ENCODE peak calls at places on chromosomes 3 and 15, in six cellular contexts. One of them, this sample, is unnamed.

GRCh38 chr3:66604476-66604875 is 103.7 kb upstream of the LRIG1 start:
- DNase-seq in NCI-H1092: no peak
- DNase-seq in HFFc6: no peak
- DNase-seq in hippocampal formation: no peak
- DNase-seq in Calu3: no peak
- DNase-seq in CD8-positive, alpha-beta memory T cell: no peak
- DNase-seq in this sample: no peak

GRCh38 chr3:123448503-123449091 is at the start of gene ADCY5:
- DNase-seq in hippocampal formation: no peak
- DNase-seq in Calu3: peak; percentile 19
- DNase-seq in NCI-H1092: no peak
- DNase-seq in CD8-positive, alpha-beta memory T cell: peak; percentile 11
- DNase-seq in HFFc6: no peak
- DNase-seq in this sample: no peak

GRCh38 chr15:89633585-89633984 is 21.7 kb downstream of the KIF7 start:
- DNase-seq in Calu3: no peak
- DNase-seq in CD8-positive, alpha-beta memory T cell: no peak
- DNase-seq in hippocampal formation: no peak
- DNase-seq in HFFc6: no peak
- DNase-seq in NCI-H1092: no peak
- DNase-seq in this sample: no peak

GRCh38 chr3:128849776-128850542 is 29.5 kb upstream of the ACAD9 start:
- DNase-seq in hippocampal formation: no peak
- DNase-seq in CD8-positive, alpha-beta memory T cell: no peak
- DNase-seq in HFFc6: peak; percentile 26
- DNase-seq in NCI-H1092: no peak
- DNase-seq in Calu3: no peak
- DNase-seq in this sample: no peak

GRCh38 chr3:111892070-111892469 is 33.0 kb downstream of the PHLDB2 start:
- DNase-seq in hippocampal formation: no peak
- DNase-seq in HFFc6: no peak
- DNase-seq in Calu3: no peak
- DNase-seq in CD8-positive, alpha-beta memory T cell: no peak
- DNase-seq in NCI-H1092: no peak
- DNase-seq in this sample: no peak

GRCh38 chr15:98609144-98609852 is 39.0 kb upstream of the IGF1R start:
- DNase-seq in NCI-H1092: no peak
- DNase-seq in Calu3: peak; percentile 66
- DNase-seq in CD8-positive, alpha-beta memory T cell: no peak
- DNase-seq in HFFc6: peak; percentile 55
- DNase-seq in hippocampal formation: no peak
- DNase-seq in this sample: peak; percentile 43

GRCh38 chr3:128524374-128525299 is 31.6 kb upstream of the GATA2 start:
- DNase-seq in NCI-H1092: no peak
- DNase-seq in Calu3: no peak
- DNase-seq in HFFc6: no peak
- DNase-seq in CD8-positive, alpha-beta memory T cell: no peak
- DNase-seq in hippocampal formation: no peak
- DNase-seq in this sample: no peak

GRCh38 chr15:84400820-84401219 is 165.2 kb downstream of the GOLGA6L4 start:
- DNase-seq in CD8-positive, alpha-beta memory T cell: no peak
- DNase-seq in Calu3: no peak
- DNase-seq in NCI-H1092: no peak
- DNase-seq in hippocampal formation: no peak
- DNase-seq in HFFc6: no peak
- DNase-seq in this sample: no peak

GRCh38 chr15:86138798-86139197 is 59.1 kb downstream of the AGBL1 start:
- DNase-seq in Calu3: no peak
- DNase-seq in NCI-H1092: no peak
- DNase-seq in HFFc6: no peak
- DNase-seq in hippocampal formation: no peak
- DNase-seq in CD8-positive, alpha-beta memory T cell: no peak
- DNase-seq in this sample: no peak

GRCh38 chr3:170999737-171000242 is 26.7 kb downstream of the SLC2A2 start:
- DNase-seq in CD8-positive, alpha-beta memory T cell: no peak
- DNase-seq in Calu3: peak; percentile 88
- DNase-seq in hippocampal formation: no peak
- DNase-seq in HFFc6: peak; percentile 80
- DNase-seq in NCI-H1092: no peak
- DNase-seq in this sample: peak; percentile 92

GRCh38 chr3:52245322-52246263 is at the start of gene PPM1M:
- DNase-seq in hippocampal formation: no peak
- DNase-seq in NCI-H1092: no peak
- DNase-seq in Calu3: peak; percentile 58
- DNase-seq in HFFc6: peak; percentile 29
- DNase-seq in CD8-positive, alpha-beta memory T cell: peak; percentile 82
- DNase-seq in this sample: peak; percentile 51

GRCh38 chr3:32307591-32307990 is 69.1 kb downstream of the CMTM8 start:
- DNase-seq in CD8-positive, alpha-beta memory T cell: no peak
- DNase-seq in HFFc6: no peak
- DNase-seq in hippocampal formation: no peak
- DNase-seq in Calu3: peak; percentile 10
- DNase-seq in NCI-H1092: no peak
- DNase-seq in this sample: no peak

This sample was measured in Caki2.